ENCODE peak calls at places on chromosomes 7 and 10, in five cellular contexts. M, G, N, B and T are unnamed samples.

GRCh38 chr7:114819629-114820362 is 102.1 kb upstream of the MDFIC start:
- DNase-seq in G (no peak), B (no peak), M (peak), N (no peak), T (peak)

GRCh38 chr10:126302831-126303230 is 85.4 kb downstream of the ADAM12 start:
- DNase-seq in G (no peak), M (no peak), N (no peak), B (no peak), T (no peak)

GRCh38 chr10:87546971-87547413 is 42.3 kb downstream of the MINPP1 start:
- DNase-seq in M (no peak), G (no peak), B (no peak), N (no peak), T (no peak)

GRCh38 chr7:22270371-22270770 is 86.6 kb downstream of the RAPGEF5 start:
- DNase-seq in B (no peak), N (no peak), G (no peak), M (no peak), T (no peak)

GRCh38 chr7:102412548-102412947 is 16.4 kb downstream of the PRKRIP1 start:
- DNase-seq in M (no peak), N (peak), G (peak), B (no peak), T (no peak)

GRCh38 chr7:51222916-51223315 is 93.7 kb downstream of the COBL start:
- DNase-seq in G (peak), M (no peak), B (no peak), N (no peak), T (no peak)

GRCh38 chr7:103947026-103947655 is 42.3 kb downstream of the RELN start:
- DNase-seq in B (no peak), G (no peak), M (no peak), N (peak), T (no peak)

GRCh38 chr10:26486985-26487850 is 49.1 kb downstream of the APBB1IP start:
- DNase-seq in G (no peak), B (peak), N (no peak), M (peak), T (peak)

GRCh38 chr10:131770946-131771633 is 129.7 kb upstream of the PPP2R2D start:
- DNase-seq in G (no peak), M (no peak), N (no peak), B (no peak), T (no peak)

GRCh38 chr10:132628966-132629900 is 91.6 kb downstream of the INPP5A start:
- DNase-seq in M (no peak), N (no peak), B (no peak), G (no peak), T (no peak)

GRCh38 chr7:104160375-104160774 is 47.4 kb downstream of the ORC5 start:
- DNase-seq in M (no peak), B (no peak), G (no peak), N (peak), T (no peak)

GRCh38 chr7:50431906-50432305 is 18.2 kb downstream of the FIGNL1 start:
- DNase-seq in M (no peak), B (no peak), N (no peak), G (no peak), T (no peak)

GRCh38 chr7:34060548-34060947 is 155.2 kb downstream of the BMPER start:
- DNase-seq in G (no peak), B (no peak), M (no peak), N (no peak), T (no peak)

GRCh38 chr10:72665925-72666324 is 26.0 kb upstream of the MCU start:
- DNase-seq in B (no peak), N (no peak), M (no peak), G (no peak), T (no peak)

GRCh38 chr10:21482821-21483220 is 42.7 kb downstream of the SKIDA1 start:
- DNase-seq in M (no peak), G (no peak), N (no peak), B (no peak), T (no peak)

GRCh38 chr10:69064762-69065328 is 23.1 kb upstream of the SRGN start:
- DNase-seq in N (no peak), M (no peak), G (no peak), B (no peak), T (no peak)

GRCh38 chr7:133253522-133253882 is 624 bp downstream of the EXOC4 start:
- DNase-seq in B (no peak), M (no peak), N (no peak), G (no peak), T (peak)

GRCh38 chr10:112689327-112689726 is 242.3 kb downstream of the VTI1A start:
- DNase-seq in G (peak), B (no peak), M (peak), N (peak), T (peak)

GRCh38 chr10:44343836-44344235 is 41.1 kb downstream of the CXCL12 start:
- DNase-seq in M (no peak), B (no peak), N (no peak), G (no peak), T (no peak)

GRCh38 chr10:61701055-61701705 is 38.5 kb downstream of the CABCOCO1 start:
- DNase-seq in G (no peak), N (no peak), M (no peak), B (no peak), T (no peak)

GRCh38 chr10:132402781-132403241 is 5.8 kb downstream of the PWWP2B start:
- DNase-seq in B (no peak), M (no peak), N (peak), G (no peak), T (no peak)

GRCh38 chr7:4269746-4270145 is 412.3 kb upstream of the FOXK1 start:
- DNase-seq in M (no peak), N (no peak), G (no peak), B (no peak), T (no peak)

DNA sequence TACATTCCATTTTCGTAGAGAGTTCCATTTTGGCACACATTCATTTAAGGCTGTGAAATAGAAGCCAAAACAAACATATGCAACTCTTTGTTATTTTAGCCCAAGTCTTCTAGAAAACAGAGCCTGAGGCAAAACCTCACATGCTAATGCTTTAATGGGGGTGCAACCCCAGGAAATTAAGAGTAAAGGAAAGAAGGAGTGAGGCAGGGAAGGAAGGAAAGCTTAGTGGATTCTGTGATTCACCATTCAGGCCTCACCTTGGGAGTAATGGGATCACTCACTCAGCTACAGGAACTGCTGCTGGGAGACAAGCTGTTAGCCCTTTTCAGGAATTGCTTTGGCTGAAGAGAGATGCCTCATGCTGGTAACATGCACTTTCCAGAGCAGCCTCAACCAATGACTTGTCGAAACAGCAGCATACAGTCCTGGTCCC is 73.0 kb upstream of the CTTNBP2 start:
- DNase-seq in G (no peak), N (no peak), B (no peak), M (no peak), T (no peak)
- TF ChIP-seq YY1 in G (no peak), N (no peak), B (no peak), M (no peak), T (no peak)

DNA sequence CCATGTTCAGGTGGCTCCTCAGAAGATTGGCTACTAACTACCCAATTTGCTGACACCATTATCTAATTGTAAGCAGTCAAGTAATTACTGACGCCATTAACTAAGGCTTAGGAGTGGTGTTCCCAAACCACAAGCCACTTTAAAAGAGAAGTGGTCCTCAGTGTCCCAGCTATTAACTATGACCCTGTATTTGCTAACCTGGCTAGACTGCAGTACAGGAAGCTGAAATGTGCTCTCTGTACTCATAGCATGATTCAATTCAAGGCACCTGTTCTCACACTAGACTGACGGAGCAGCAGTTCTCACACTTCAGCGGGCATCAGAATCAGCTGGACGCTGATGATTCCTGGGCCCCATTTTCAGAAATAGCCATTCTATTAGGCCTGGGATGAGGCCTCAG is 24.6 kb upstream of the MSRB2 start:
- DNase-seq in N (no peak), G (no peak), B (peak), M (no peak), T (no peak)
- TF ChIP-seq YY1 in N (no peak), G (no peak), B (no peak), M (no peak), T (no peak)

GRCh38 chr7:7742223-7742622 is 23.8 kb upstream of the RPA3 start:
- DNase-seq in B (no peak), N (no peak), M (no peak), G (no peak), T (no peak)

GRCh38 chr7:7745966-7746365 is 27.6 kb upstream of the RPA3 start:
- DNase-seq in N (no peak), M (no peak), G (no peak), B (no peak), T (no peak)

GRCh38 chr7:7745258-7745657 is 26.9 kb upstream of the RPA3 start:
- DNase-seq in M (no peak), G (no peak), N (no peak), B (no peak), T (no peak)

GRCh38 chr7:7750571-7751242 is 32.3 kb upstream of the RPA3 start:
- DNase-seq in B (no peak), M (no peak), N (no peak), G (no peak), T (no peak)

GRCh38 chr7:7746419-7746818 is 28.0 kb upstream of the RPA3 start:
- DNase-seq in G (no peak), B (no peak), M (no peak), N (peak), T (no peak)
- TF ChIP-seq YY1 in G (no peak), B (no peak), M (no peak), N (no peak), T (no peak)

DNA sequence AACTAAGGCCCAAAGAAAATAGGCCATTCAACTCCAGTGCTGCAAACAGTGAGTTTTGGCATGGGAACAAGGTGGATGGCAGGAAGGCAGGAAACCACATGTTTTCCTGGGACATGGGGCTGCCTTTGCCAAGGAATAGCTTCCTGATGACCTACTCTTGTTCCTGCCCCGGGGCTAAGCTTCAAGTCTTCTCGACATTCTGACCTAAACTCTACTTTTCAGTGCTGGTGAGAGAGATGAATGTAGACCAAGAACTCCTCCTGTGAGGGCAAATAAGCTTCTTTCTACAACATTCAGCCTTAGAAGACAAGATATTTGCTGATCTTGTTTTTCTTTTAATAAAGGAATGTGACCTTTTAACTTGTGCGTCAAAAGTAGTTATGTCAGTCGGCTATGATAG is 199.0 kb downstream of the GPR37 start:
- DNase-seq in G (no peak), M (no peak), N (no peak), B (no peak), T (no peak)
- TF ChIP-seq YY1 in G (no peak), M (no peak), N (no peak), B (no peak), T (no peak)

DNA sequence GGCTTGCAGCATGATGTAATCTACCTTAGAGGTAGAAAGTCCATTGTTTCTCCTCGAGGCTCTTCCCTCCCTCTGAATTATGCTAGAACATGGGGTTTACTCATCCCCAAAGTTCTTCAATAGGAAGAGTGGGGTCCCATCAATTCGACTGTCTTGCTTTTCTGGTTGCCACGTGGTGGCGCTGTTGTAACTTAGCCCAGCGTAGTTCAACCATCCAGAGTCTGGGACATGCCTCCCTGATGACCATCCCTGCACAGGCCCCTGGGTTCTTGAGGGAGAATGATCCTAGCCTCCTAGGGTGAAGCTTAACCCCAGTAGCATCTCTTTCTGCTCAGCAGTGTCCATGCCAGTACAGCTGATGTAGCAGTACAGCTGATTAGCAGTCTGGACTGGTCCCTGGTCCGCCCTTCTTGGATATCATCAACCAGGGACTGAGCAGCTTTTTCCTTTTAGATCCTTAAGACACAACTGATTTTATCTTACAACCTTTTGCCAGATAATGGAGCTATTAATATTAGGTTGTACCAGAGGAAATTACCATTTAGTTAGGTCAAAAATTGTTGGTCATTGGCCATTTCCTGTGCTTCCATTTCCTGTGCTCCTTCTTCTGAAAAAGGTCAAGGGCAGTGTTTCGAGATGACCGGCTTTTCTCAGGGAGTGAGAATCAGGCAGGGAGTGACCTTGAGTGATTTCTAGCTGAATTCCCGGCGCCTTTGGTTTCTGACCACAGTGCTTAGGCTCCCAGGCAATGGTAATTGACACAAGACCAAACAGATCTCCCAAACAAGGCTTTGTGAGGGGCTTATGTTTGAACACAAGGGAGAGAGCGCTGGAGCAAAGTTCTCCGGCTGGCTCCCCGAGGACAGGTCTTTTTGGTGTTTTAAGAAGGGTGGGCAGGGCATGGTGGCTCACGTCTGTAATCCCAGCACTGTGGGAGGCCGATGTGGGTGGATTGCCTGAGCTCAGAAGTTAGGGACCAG is 65.4 kb downstream of the TACC2 start:
- DNase-seq in M (peak), G (peak), B (no peak), N (no peak), T (peak)
- TF ChIP-seq YY1 in M (no peak), G (peak), B (no peak), N (no peak), T (no peak)

DNA sequence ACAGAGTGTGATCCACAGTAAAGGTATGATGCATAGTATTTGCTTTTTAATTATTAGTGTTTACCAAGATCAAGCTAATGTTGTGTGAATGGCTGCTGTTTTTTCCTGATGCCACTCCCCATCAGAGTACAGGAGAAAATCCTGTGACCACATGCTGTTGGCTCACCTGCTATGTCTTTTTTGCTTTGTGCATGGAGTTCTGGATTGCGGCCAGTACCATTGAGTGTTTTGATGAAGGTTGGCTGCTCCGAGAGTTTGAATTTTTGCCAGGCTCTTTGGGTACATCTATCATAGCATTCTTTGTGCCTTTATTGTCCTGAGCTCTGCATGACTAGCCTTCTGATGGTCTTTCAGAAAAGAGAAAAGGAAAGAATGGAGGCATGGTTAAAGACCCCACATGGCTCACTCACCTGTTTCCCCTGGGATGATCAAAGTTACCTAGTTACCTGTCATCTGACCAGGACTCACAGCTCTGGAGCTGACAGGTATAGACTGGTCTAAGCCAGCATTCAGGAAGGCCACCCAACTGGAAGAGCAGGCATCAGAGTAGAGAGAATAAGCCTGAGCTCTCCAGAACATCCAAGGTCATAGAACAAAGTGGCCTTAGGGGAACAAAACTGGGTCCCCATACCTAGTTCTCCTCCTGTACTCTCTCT is 11.9 kb upstream of the SGPL1 start:
- DNase-seq in N (no peak), B (no peak), M (no peak), G (no peak), T (no peak)
- TF ChIP-seq YY1 in N (no peak), B (no peak), M (no peak), G (no peak), T (no peak)

DNA sequence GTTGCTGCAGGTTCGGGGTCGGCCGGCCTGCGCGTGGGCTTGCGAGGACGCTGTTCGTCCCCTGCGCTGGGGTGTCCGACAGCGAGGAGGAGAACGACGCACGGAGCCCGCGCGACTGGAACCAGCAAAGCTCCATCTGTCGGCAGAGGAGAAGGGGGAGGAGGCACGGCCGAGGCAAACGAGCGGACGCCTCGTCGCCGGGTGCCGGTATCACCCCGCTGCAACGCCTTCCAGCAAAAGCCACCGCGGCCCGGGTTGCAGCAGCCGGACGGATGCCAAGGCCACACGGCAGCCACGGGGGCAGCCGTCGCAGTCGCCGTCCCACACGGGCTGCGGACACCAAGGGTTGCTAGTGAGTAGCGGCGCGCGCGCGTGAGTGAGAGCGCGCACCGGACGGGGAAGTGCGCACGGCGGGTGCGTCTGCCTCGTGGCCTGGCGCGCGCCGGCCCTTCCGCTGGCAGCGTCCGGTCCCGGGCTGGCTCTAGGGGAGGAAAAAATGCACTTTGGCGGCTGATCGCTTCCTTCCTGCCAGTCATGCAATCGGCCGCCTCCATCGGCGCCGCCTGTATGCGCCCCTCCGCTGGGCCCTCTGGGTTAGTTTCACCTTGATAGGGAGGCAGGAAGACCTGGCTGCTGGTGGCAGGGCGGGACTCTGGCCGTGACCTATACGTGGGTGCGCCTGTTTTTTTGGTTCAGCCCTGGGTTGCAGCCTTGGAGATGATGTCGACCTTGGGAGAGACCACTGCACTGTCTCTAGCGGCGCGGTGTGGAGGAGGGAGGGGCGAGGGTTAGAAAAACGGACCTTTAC is 446 bp downstream of the STAMBPL1 start:
- DNase-seq in G (peak), B (peak), M (peak), N (peak), T (peak)
- TF ChIP-seq YY1 in G (no peak), B (peak), M (peak), N (peak), T (peak)